ENCODE peak calls at places on chromosomes 12 and 14, in five cellular contexts. G is aorta, A is astrocyte of the cerebellum, Y is stomach, N is Caco-2. S is an unnamed sample.

GRCh38 chr12:52271157-52271556 is 3.3 kb upstream of the KRT86 start:
- DNase-seq in G (no peak), A (no peak), Y (no peak), N (no peak), S (no peak)

GRCh38 chr14:65637780-65638179 is 225.2 kb downstream of the FUT8 start:
- DNase-seq in G (no peak), A (peak), Y (no peak), N (no peak), S (no peak)

GRCh38 chr14:89965839-89966238 is 10.1 kb downstream of the TDP1 start:
- DNase-seq in G (no peak), A (no peak), Y (no peak), N (no peak), S (no peak)

GRCh38 chr12:96398422-96399080 is 1.7 kb downstream of the CDK17 start:
- DNase-seq in G (no peak), A (no peak), Y (no peak), N (no peak), S (no peak)

GRCh38 chr12:30694971-30695326 is 720 bp downstream of the IPO8 start:
- DNase-seq in G (peak), A (no peak), Y (peak), N (peak), S (no peak)

GRCh38 chr12:102757154-102757873 is 159.7 kb downstream of the PAH start:
- DNase-seq in G (peak), A (no peak), Y (no peak), N (no peak), S (peak)

GRCh38 chr14:80390911-80391310 is 179.6 kb upstream of the DIO2 start:
- DNase-seq in G (no peak), A (no peak), Y (no peak), N (no peak), S (no peak)

GRCh38 chr12:104250366-104251125 is 35.0 kb downstream of the TXNRD1 start:
- DNase-seq in G (no peak), A (no peak), Y (no peak), N (no peak), S (no peak)

GRCh38 chr14:94548999-94549985 is 11.9 kb upstream of the SERPINA4 start:
- DNase-seq in G (peak), A (no peak), Y (peak), N (peak), S (no peak)

GRCh38 chr12:132116709-132117557 is 27.2 kb downstream of the DDX51 start:
- DNase-seq in G (no peak), A (no peak), Y (no peak), N (no peak), S (no peak)

GRCh38 chr12:13422291-13422690 is 225.8 kb downstream of the EMP1 start:
- DNase-seq in G (no peak), A (no peak), Y (no peak), N (no peak), S (no peak)

GRCh38 chr12:108468149-108468968 is 46.7 kb upstream of the FICD start:
- DNase-seq in G (no peak), A (peak), Y (no peak), N (peak), S (no peak)

GRCh38 chr12:89893972-89894706 is 185.5 kb upstream of the ATP2B1 start:
- DNase-seq in G (no peak), A (no peak), Y (no peak), N (no peak), S (peak)

GRCh38 chr14:20935303-20935984 is 19.8 kb upstream of the RNASE2 start:
- DNase-seq in G (no peak), A (no peak), Y (no peak), N (no peak), S (no peak)

GRCh38 chr14:54591461-54592245 is 24.7 kb downstream of the SAMD4A start:
- DNase-seq in G (no peak), A (no peak), Y (no peak), N (no peak), S (no peak)

GRCh38 chr14:70901218-70901772 is 6.0 kb upstream of the PCNX1 start:
- DNase-seq in G (no peak), A (no peak), Y (no peak), N (no peak), S (no peak)

GRCh38 chr14:74573421-74574091 is 38.5 kb downstream of the LTBP2 start:
- DNase-seq in G (peak), A (no peak), Y (no peak), N (peak), S (no peak)

GRCh38 chr12:6396031-6396430 is 12.1 kb downstream of the LTBR start:
- DNase-seq in G (no peak), A (no peak), Y (no peak), N (no peak), S (no peak)

GRCh38 chr12:10590976-10591375 is 22.4 kb downstream of the MAGOHB start:
- DNase-seq in G (no peak), A (no peak), Y (no peak), N (no peak), S (no peak)

GRCh38 chr14:68787235-68787727 is 5.6 kb downstream of the ZFP36L1 start:
- DNase-seq in G (no peak), A (no peak), Y (peak), N (no peak), S (no peak)

GRCh38 chr14:38255673-38256357 is at the start of gene CLEC14A:
- DNase-seq in G (peak), A (no peak), Y (no peak), N (no peak), S (no peak)

GRCh38 chr12:7959278-7960063 is 23.5 kb upstream of the SLC2A3 start:
- DNase-seq in G (no peak), A (no peak), Y (no peak), N (peak), S (no peak)

GRCh38 chr14:101707285-101707842 is 54.1 kb upstream of the PPP2R5C start:
- DNase-seq in G (no peak), A (peak), Y (no peak), N (peak), S (no peak)

GRCh38 chr14:74179775-74180354 is 59.4 kb upstream of the VSX2 start:
- DNase-seq in G (no peak), A (no peak), Y (no peak), N (no peak), S (no peak)

GRCh38 chr14:74846968-74847549 is 28.9 kb downstream of the PROX2 start:
- DNase-seq in G (no peak), A (no peak), Y (no peak), N (no peak), S (no peak)

GRCh38 chr12:99057670-99058069 is 412.6 kb downstream of the APAF1 start:
- DNase-seq in G (no peak), A (no peak), Y (no peak), N (no peak), S (no peak)

GRCh38 chr14:24369463-24369862 is 1.5 kb downstream of the NFATC4 start:
- DNase-seq in G (no peak), A (no peak), Y (no peak), N (no peak), S (no peak)

GRCh38 chr12:89373772-89374572 is 21.7 kb upstream of the DUSP6 start:
- DNase-seq in G (no peak), A (peak), Y (no peak), N (no peak), S (peak)

GRCh38 chr12:54689034-54689372 is 40.8 kb upstream of the DCD start:
- DNase-seq in G (no peak), A (no peak), Y (no peak), N (no peak), S (no peak)
- H3K4me3 ChIP-seq in G (no peak), A (no peak), Y (no peak), N (no peak), S (no peak)

GRCh38 chr12:49344486-49345047 is 2.1 kb upstream of the DNAJC22 start:
- DNase-seq in G (no peak), A (no peak), Y (no peak), N (no peak), S (no peak)

GRCh38 chr12:49342066-49342913 is 4.4 kb upstream of the DNAJC22 start:
- DNase-seq in G (peak), A (peak), Y (peak), N (peak), S (no peak)

GRCh38 chr12:49340971-49341776 is 4.2 kb upstream of the C1QL4 start:
- DNase-seq in G (no peak), A (no peak), Y (peak), N (no peak), S (no peak)

GRCh38 chr12:49341777-49342065 is 4.7 kb upstream of the C1QL4 start:
- DNase-seq in G (no peak), A (no peak), Y (no peak), N (no peak), S (no peak)

DNA sequence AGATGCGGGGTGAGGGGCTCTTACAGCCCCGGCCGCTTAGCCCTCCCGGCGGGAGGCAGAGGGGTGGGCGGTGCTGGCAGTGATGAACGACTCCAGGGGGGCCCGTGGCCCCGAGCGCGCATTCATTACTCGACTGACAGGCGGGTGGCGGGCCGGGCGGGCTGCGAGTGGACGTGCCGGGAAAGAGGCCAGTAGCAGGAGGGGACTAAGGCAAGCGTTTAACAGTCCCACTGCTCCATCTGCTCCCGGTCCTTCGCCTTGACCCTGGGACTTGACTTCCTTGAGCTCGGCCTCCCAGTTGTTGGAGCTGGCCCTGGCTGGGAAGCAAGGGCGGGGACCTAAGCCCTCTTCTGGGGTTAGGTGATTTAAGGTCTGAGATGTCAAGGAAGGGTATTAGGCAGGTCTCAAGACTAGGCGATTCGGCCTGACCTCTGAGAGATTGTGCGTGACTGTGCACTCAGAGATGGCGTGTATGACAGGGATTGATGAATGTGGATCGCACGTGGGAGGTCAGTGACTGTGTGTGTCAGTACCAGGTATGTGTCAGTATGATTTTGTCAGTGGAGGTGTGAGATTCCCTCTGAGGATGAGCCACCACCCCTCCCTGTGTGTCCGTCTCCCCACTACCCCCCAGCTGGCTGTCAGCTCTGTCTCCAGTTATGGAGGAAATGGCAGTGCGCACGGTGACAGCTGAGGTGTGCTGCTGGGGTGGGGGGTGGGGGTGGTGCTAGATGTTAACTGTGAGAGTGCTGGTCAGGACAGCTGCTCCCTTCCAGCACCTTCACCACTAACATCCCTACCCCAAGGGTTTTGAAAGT is 3.6 kb upstream of the DNAJC22 start:
- DNase-seq in G (no peak), A (no peak), Y (peak), N (no peak), S (no peak)
- H3K4me3 ChIP-seq in G (no peak), A (peak), Y (peak), N (no peak), S (no peak)

DNA sequence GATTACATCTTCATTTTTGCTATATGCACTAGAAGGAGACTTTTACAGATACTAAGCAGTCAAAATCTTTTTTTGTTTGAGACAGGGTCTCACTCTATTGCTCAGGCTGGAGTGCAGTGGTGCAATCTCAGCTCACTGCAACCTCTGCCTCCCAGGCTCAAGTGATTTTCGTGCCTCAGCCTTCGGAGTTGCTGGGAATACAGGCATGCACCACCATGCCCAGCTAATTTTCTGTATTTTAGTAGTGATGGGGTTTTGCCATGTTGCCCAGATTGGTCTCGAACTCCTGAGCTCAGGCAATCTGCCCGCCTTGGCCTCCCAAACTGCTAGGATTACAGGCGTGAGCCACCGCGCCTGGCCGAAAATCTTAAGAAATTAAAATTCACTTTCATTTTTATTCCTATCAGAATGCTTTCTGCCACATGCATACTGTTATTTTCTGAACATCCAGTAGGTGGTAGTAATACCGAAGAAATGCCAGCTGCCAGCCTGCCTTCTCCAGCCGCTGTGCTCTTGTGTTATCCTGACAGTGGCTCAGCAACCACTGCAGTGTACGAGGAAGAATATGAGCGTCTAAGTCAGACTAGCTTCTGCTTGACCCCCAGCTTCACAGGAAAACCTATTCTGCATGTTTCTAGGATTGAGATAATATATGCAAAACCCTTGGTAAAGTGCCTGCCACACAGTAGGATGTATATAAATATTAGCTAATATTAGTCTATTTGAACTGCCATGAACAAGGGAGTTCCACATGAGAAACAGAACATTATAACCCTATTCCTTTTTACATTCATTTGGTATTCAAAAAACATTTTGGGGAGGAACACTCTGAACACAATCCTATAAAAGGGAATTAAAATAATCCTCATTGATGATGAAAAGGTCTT is 54.2 kb downstream of the RPAP3 start:
- DNase-seq in G (peak), A (peak), Y (peak), N (peak), S (no peak)
- H3K4me3 ChIP-seq in G (no peak), A (no peak), Y (no peak), N (no peak), S (no peak)

GRCh38 chr12:100753837-100754236 is 40.7 kb upstream of the ANO4 start:
- DNase-seq in G (no peak), A (no peak), Y (no peak), N (no peak), S (no peak)

GRCh38 chr12:100755186-100755585 is 39.4 kb upstream of the ANO4 start:
- DNase-seq in G (no peak), A (no peak), Y (no peak), N (no peak), S (no peak)

GRCh38 chr12:100752841-100753240 is 41.7 kb upstream of the ANO4 start:
- DNase-seq in G (no peak), A (no peak), Y (no peak), N (no peak), S (no peak)

DNA sequence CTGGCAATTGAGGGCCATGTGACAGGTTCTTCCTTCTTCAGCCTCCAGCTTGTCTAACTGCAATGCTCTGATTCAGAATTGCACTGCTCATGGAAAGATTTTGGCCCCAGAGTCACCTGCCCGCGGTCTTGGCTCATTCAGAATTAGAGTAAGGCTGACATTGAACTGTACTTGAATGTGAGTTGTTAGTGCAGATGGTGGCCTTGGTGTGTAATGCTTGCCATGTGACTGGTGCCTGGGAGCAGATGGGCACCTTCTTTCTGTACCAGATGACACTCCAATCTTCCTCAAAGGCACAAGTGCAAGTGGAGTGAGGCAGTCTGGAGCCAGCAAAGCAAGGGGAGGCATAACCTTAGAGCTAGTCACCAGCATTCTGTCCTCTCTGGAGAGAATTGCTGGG is 36.5 kb upstream of the ANO4 start:
- DNase-seq in G (no peak), A (no peak), Y (no peak), N (no peak), S (no peak)
- H3K4me3 ChIP-seq in G (no peak), A (no peak), Y (no peak), N (no peak), S (no peak)

DNA sequence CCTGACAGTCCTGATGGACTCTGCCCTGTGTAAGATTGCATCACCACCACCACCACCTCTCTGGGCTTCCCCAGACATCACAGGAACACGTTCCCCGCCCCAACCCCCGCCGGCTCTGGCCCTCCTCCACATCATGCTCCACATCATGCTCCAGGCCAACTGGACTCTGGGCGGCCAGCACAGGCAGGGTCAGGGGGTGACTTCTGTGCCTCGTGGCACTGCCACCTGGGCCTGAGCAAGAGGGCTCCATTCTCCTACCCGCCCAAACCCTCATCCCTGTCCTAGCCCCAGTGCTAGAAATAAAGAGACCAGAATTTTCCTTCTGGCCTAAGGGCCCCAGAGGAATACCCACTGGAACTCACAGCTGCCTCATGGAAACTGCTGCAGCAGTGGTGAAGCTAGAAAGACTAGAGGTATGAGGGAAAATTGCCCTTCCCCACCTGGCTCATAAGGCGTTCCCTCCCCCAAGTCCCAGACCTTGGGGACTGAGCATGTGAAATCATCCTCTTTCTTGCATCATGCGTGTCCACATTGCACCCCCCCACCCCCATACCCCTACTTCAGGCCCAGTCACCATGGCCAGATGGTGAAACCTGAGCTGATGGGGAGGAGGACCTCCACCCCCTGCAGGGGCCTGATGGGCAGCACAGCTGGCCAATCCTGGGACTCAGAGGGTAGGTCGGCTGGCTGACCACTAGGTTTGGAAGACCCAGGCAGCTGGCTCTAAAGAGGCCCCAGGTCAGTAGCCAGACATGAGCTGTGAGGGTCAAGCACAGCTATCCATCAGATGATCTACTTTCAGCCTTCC is at the start of gene INHBE:
- DNase-seq in G (no peak), A (no peak), Y (no peak), N (peak), S (peak)
- H3K4me3 ChIP-seq in G (no peak), A (no peak), Y (no peak), N (no peak), S (peak)

GRCh38 chr14:31388687-31389413 is 31.5 kb downstream of the HEATR5A start:
- DNase-seq in G (no peak), A (no peak), Y (no peak), N (no peak), S (no peak)
- H3K4me3 ChIP-seq in G (no peak), A (no peak), Y (no peak), N (no peak), S (no peak)

DNA sequence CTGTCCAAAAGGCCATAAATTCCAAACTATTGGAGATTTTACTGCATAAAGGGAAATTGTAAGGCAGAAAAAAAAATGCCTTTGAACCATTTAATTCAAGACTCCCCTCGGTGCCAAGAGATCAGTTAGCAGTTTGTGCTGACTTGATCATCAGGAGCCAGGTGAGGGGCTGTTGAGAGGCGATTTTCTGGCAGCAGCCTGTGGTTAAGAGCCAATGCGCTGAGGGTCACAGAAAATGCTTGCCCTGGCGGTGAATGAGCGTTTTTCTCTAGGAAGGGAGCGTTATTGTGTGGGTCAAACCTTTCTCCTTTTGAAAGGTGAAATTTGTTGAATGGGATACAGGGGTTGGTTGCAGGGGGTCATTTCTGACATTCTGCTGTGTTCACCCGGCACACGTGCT is 4.7 kb downstream of the SRRM4 start:
- DNase-seq in G (no peak), A (no peak), Y (no peak), N (no peak), S (no peak)
- H3K4me3 ChIP-seq in G (no peak), A (no peak), Y (no peak), N (no peak), S (no peak)

GRCh38 chr14:105487986-105488777 is 1.5 kb downstream of the CRIP1 start:
- DNase-seq in G (no peak), A (no peak), Y (no peak), N (no peak), S (no peak)
- H3K4me3 ChIP-seq in G (peak), A (no peak), Y (peak), N (peak), S (no peak)